ENCODE peak calls at places on chromosomes 1 and 21, in four cellular contexts. M is psoas muscle; Q is activated CD8-positive, alpha-beta memory T cell treated with anti-CD3 and anti-CD28 coated beads for 24 hours; G is stromal cell of bone marrow. T is an unnamed sample.

GRCh38 chr1:168676029-168676812 is 52.8 kb downstream of the DPT start:
- DNase-seq in M (no peak), Q (no peak), G (no peak), T (no peak)

GRCh38 chr1:113912594-113913311 is 7.6 kb downstream of the DCLRE1B start:
- DNase-seq in M (peak; percentile 69), Q (no peak), G (no peak), T (peak; percentile 47)

GRCh38 chr1:17605582-17606344 is 66.3 kb downstream of the ARHGEF10L start:
- DNase-seq in M (no peak), Q (no peak), G (no peak), T (no peak)

GRCh38 chr1:234975122-234975940 is 153.3 kb downstream of the TOMM20 start:
- DNase-seq in M (no peak), Q (no peak), G (peak; percentile 78), T (peak; percentile 91)

GRCh38 chr1:61568460-61569211 is 156.3 kb downstream of the TM2D1 start:
- DNase-seq in M (no peak), Q (no peak), G (no peak), T (no peak)

GRCh38 chr1:147110872-147111271 is 61.4 kb downstream of the PRKAB2 start:
- DNase-seq in M (no peak), Q (no peak), G (no peak), T (no peak)

GRCh38 chr1:221793439-221794078 is 51.7 kb upstream of the DUSP10 start:
- DNase-seq in M (no peak), Q (no peak), G (no peak), T (no peak)

GRCh38 chr1:236753554-236753953 is 41.5 kb upstream of the MTR start:
- DNase-seq in M (no peak), Q (no peak), G (no peak), T (no peak)

GRCh38 chr21:36004441-36004840 is 55.9 kb downstream of the SETD4 start:
- DNase-seq in M (no peak), Q (no peak), G (no peak), T (no peak)

GRCh38 chr1:101285922-101286568 is 49.2 kb downstream of the S1PR1 start:
- DNase-seq in M (no peak), Q (no peak), G (peak; percentile 22), T (no peak)

GRCh38 chr1:54750596-54750995 is 13.7 kb downstream of the PARS2 start:
- DNase-seq in M (no peak), Q (no peak), G (no peak), T (no peak)

GRCh38 chr1:232905324-232906034 is 44.9 kb upstream of the NTPCR start:
- DNase-seq in M (no peak), Q (no peak), G (peak; percentile 39), T (no peak)

GRCh38 chr1:167683641-167684502 is 37.9 kb upstream of the MPZL1 start:
- DNase-seq in M (peak; percentile 77), Q (no peak), G (no peak), T (no peak)

GRCh38 chr21:41622831-41623548 is 115.0 kb upstream of the TMPRSS2 start:
- DNase-seq in M (no peak), Q (no peak), G (no peak), T (no peak)

GRCh38 chr1:100387209-100387608 is 34.9 kb downstream of the CDC14A start:
- DNase-seq in M (no peak), Q (no peak), G (peak; percentile 6), T (peak; percentile 23)

GRCh38 chr1:110457206-110457605 is 6.3 kb downstream of the PROK1 start:
- DNase-seq in M (no peak), Q (no peak), G (no peak), T (no peak)

GRCh38 chr1:64975127-64975526 is 8.8 kb upstream of the JAK1 start:
- DNase-seq in M (no peak), Q (no peak), G (no peak), T (no peak)

GRCh38 chr1:21294266-21295058 is 4.2 kb upstream of the ECE1 start:
- DNase-seq in M (no peak), Q (peak; percentile 89), G (no peak), T (no peak)

GRCh38 chr1:53625049-53625448 is 113.9 kb downstream of the GLIS1 start:
- DNase-seq in M (peak; percentile 65), Q (no peak), G (peak; percentile 91), T (peak; percentile 24)

GRCh38 chr1:205495237-205495823 is 9.1 kb upstream of the CDK18 start:
- DNase-seq in M (no peak), Q (no peak), G (no peak), T (no peak)

GRCh38 chr1:240282061-240282830 is 190.6 kb downstream of the FMN2 start:
- DNase-seq in M (no peak), Q (no peak), G (no peak), T (no peak)

GRCh38 chr21:45972353-45972715 is 9.2 kb upstream of the COL6A1 start:
- DNase-seq in M (no peak), Q (peak; percentile 63), G (no peak), T (no peak)

GRCh38 chr1:231234506-231234905 is 6.5 kb upstream of the GNPAT start:
- DNase-seq in M (no peak), Q (no peak), G (no peak), T (no peak)

GRCh38 chr1:151728151-151728711 is 6.9 kb downstream of the RIIAD1 start:
- DNase-seq in M (no peak), Q (no peak), G (peak; percentile 57), T (no peak)

GRCh38 chr1:168498159-168498609 is 45.6 kb downstream of the XCL2 start:
- DNase-seq in M (no peak), Q (no peak), G (peak; percentile 51), T (peak; percentile 43)

GRCh38 chr1:116477428-116477827 is 93.4 kb downstream of the CD58 start:
- DNase-seq in M (no peak), Q (no peak), G (no peak), T (no peak)

GRCh38 chr1:207084241-207084640 is 4.4 kb upstream of the C4BPB start:
- DNase-seq in M (no peak), Q (no peak), G (no peak), T (no peak)